ENCODE peak calls at places on chromosome 20, in six cellular contexts. One of them, this sample, is unnamed.

GRCh38 chr20:52219441-52219840 is 27.9 kb upstream of the ZFP64 start:
- DNase-seq in NCI-H1417: no peak
- DNase-seq in choroid plexus epithelial cell: peak; percentile 13
- DNase-seq in ovary: no peak
- DNase-seq in SK-MEL-5: peak; percentile 38
- DNase-seq in lower leg skin: no peak
- DNase-seq in this sample: no peak

GRCh38 chr20:54194724-54195438 is 13.0 kb upstream of the PFDN4 start:
- DNase-seq in choroid plexus epithelial cell: peak; percentile 47
- DNase-seq in ovary: no peak
- DNase-seq in lower leg skin: no peak
- DNase-seq in NCI-H1417: no peak
- DNase-seq in SK-MEL-5: no peak
- DNase-seq in this sample: no peak

GRCh38 chr20:23159256-23159922 is 73.3 kb upstream of the CD93 start:
- DNase-seq in NCI-H1417: peak; percentile 19
- DNase-seq in ovary: no peak
- DNase-seq in lower leg skin: peak; percentile 87
- DNase-seq in choroid plexus epithelial cell: peak; percentile 43
- DNase-seq in SK-MEL-5: no peak
- DNase-seq in this sample: no peak

GRCh38 chr20:1935696-1936366 is 40.6 kb downstream of the SIRPA start:
- DNase-seq in NCI-H1417: no peak
- DNase-seq in choroid plexus epithelial cell: no peak
- DNase-seq in lower leg skin: no peak
- DNase-seq in ovary: peak; percentile 43
- DNase-seq in SK-MEL-5: no peak
- DNase-seq in this sample: no peak

GRCh38 chr20:22536141-22536828 is 48.1 kb downstream of the FOXA2 start:
- DNase-seq in NCI-H1417: no peak
- DNase-seq in choroid plexus epithelial cell: no peak
- DNase-seq in lower leg skin: no peak
- DNase-seq in ovary: no peak
- DNase-seq in SK-MEL-5: no peak
- DNase-seq in this sample: no peak

GRCh38 chr20:48126227-48126740 is 341.0 kb upstream of the SULF2 start:
- DNase-seq in SK-MEL-5: no peak
- DNase-seq in NCI-H1417: peak; percentile 3
- DNase-seq in lower leg skin: no peak
- DNase-seq in ovary: no peak
- DNase-seq in choroid plexus epithelial cell: no peak
- DNase-seq in this sample: no peak

GRCh38 chr20:10686356-10687169 is 12.8 kb upstream of the JAG1 start:
- DNase-seq in NCI-H1417: peak; percentile 50
- DNase-seq in lower leg skin: no peak
- DNase-seq in SK-MEL-5: no peak
- DNase-seq in choroid plexus epithelial cell: no peak
- DNase-seq in ovary: no peak
- DNase-seq in this sample: no peak

GRCh38 chr20:50001784-50002311 is 19.1 kb downstream of the SNAI1 start:
- DNase-seq in SK-MEL-5: no peak
- DNase-seq in NCI-H1417: no peak
- DNase-seq in choroid plexus epithelial cell: no peak
- DNase-seq in lower leg skin: no peak
- DNase-seq in ovary: no peak
- DNase-seq in this sample: no peak

GRCh38 chr20:22333885-22334545 is 250.4 kb downstream of the FOXA2 start:
- DNase-seq in choroid plexus epithelial cell: peak; percentile 82
- DNase-seq in ovary: no peak
- DNase-seq in NCI-H1417: peak; percentile 46
- DNase-seq in SK-MEL-5: peak; percentile 75
- DNase-seq in lower leg skin: no peak
- DNase-seq in this sample: peak; percentile 23

GRCh38 chr20:37651932-37652331 is 41.9 kb upstream of the CTNNBL1 start:
- DNase-seq in choroid plexus epithelial cell: peak; percentile 31
- DNase-seq in SK-MEL-5: peak; percentile 78
- DNase-seq in ovary: no peak
- DNase-seq in NCI-H1417: peak; percentile 29
- DNase-seq in lower leg skin: no peak
- DNase-seq in this sample: no peak

GRCh38 chr20:32580970-32581838 is 3.9 kb downstream of the NOL4L start:
- DNase-seq in choroid plexus epithelial cell: no peak
- DNase-seq in NCI-H1417: no peak
- DNase-seq in lower leg skin: no peak
- DNase-seq in ovary: no peak
- DNase-seq in SK-MEL-5: no peak
- DNase-seq in this sample: no peak

GRCh38 chr20:24968278-24968677 is 19.2 kb downstream of the CST7 start:
- DNase-seq in lower leg skin: no peak
- DNase-seq in SK-MEL-5: no peak
- DNase-seq in NCI-H1417: no peak
- DNase-seq in choroid plexus epithelial cell: no peak
- DNase-seq in ovary: no peak
- DNase-seq in this sample: no peak

GRCh38 chr20:64131406-64131805 is 24.0 kb upstream of the NPBWR2 start:
- DNase-seq in lower leg skin: peak; percentile 65
- DNase-seq in NCI-H1417: no peak
- DNase-seq in choroid plexus epithelial cell: peak; percentile 24
- DNase-seq in ovary: no peak
- DNase-seq in SK-MEL-5: peak; percentile 86
- DNase-seq in this sample: no peak

GRCh38 chr20:47867831-47868230 is 82.5 kb upstream of the SULF2 start:
- DNase-seq in lower leg skin: no peak
- DNase-seq in ovary: no peak
- DNase-seq in NCI-H1417: no peak
- DNase-seq in SK-MEL-5: no peak
- DNase-seq in choroid plexus epithelial cell: no peak
- DNase-seq in this sample: no peak

This sample was measured in non-pigmented ciliary epithelial cell.